ENCODE peak calls at places on chromosomes 11 and 22, in five cellular contexts. One of them, this sample, is unnamed.

GRCh38 chr11:66022401-66023185 is 3.7 kb downstream of the CATSPER1 start:
- DNase-seq in NCI-H2081: peak
- DNase-seq in posterior cingulate gyrus: peak
- DNase-seq in brain microvascular endothelial cell: peak
- DNase-seq in NCI-H1436: peak
- DNase-seq in this sample: peak

GRCh38 chr22:41504397-41504796 is 35.5 kb downstream of the ACO2 start:
- DNase-seq in NCI-H2081: no peak
- DNase-seq in posterior cingulate gyrus: no peak
- DNase-seq in brain microvascular endothelial cell: peak
- DNase-seq in NCI-H1436: no peak
- DNase-seq in this sample: no peak

GRCh38 chr11:61949169-61950034 is 749 bp upstream of the BEST1 start:
- DNase-seq in NCI-H2081: peak
- DNase-seq in posterior cingulate gyrus: peak
- DNase-seq in brain microvascular endothelial cell: peak
- DNase-seq in NCI-H1436: peak
- DNase-seq in this sample: no peak

GRCh38 chr11:26191193-26191592 is 140.7 kb upstream of the ANO3 start:
- DNase-seq in NCI-H2081: no peak
- DNase-seq in posterior cingulate gyrus: no peak
- DNase-seq in brain microvascular endothelial cell: no peak
- DNase-seq in NCI-H1436: no peak
- DNase-seq in this sample: no peak

GRCh38 chr11:133742388-133742787 is 102.9 kb downstream of the SPATA19 start:
- DNase-seq in NCI-H2081: no peak
- DNase-seq in posterior cingulate gyrus: no peak
- DNase-seq in brain microvascular endothelial cell: no peak
- DNase-seq in NCI-H1436: no peak
- DNase-seq in this sample: no peak

GRCh38 chr11:108857382-108857781 is 192.5 kb downstream of the DDX10 start:
- DNase-seq in NCI-H2081: peak
- DNase-seq in posterior cingulate gyrus: no peak
- DNase-seq in brain microvascular endothelial cell: no peak
- DNase-seq in NCI-H1436: no peak
- DNase-seq in this sample: no peak

GRCh38 chr11:12693485-12694181 is 19.4 kb downstream of the TEAD1 start:
- DNase-seq in NCI-H2081: peak
- DNase-seq in posterior cingulate gyrus: no peak
- DNase-seq in brain microvascular endothelial cell: peak
- DNase-seq in NCI-H1436: no peak
- DNase-seq in this sample: no peak

GRCh38 chr22:40203568-40203967 is 25.8 kb downstream of the TNRC6B start:
- DNase-seq in NCI-H2081: peak
- DNase-seq in posterior cingulate gyrus: no peak
- DNase-seq in brain microvascular endothelial cell: no peak
- DNase-seq in NCI-H1436: no peak
- DNase-seq in this sample: no peak

GRCh38 chr11:9947231-9947864 is 283.5 kb downstream of the SWAP70 start:
- DNase-seq in NCI-H2081: no peak
- DNase-seq in posterior cingulate gyrus: no peak
- DNase-seq in brain microvascular endothelial cell: no peak
- DNase-seq in NCI-H1436: no peak
- DNase-seq in this sample: no peak

GRCh38 chr11:35792148-35792845 is 129.7 kb downstream of the TRIM44 start:
- DNase-seq in NCI-H2081: peak
- DNase-seq in posterior cingulate gyrus: no peak
- DNase-seq in brain microvascular endothelial cell: no peak
- DNase-seq in NCI-H1436: no peak
- DNase-seq in this sample: no peak

GRCh38 chr22:48840112-48840949 is 987.3 kb downstream of the BRD1 start:
- DNase-seq in NCI-H2081: no peak
- DNase-seq in posterior cingulate gyrus: no peak
- DNase-seq in brain microvascular endothelial cell: no peak
- DNase-seq in NCI-H1436: no peak
- DNase-seq in this sample: no peak

GRCh38 chr11:124069429-124070401 is 28.6 kb upstream of the OR10G7 start:
- DNase-seq in NCI-H2081: peak
- DNase-seq in posterior cingulate gyrus: peak
- DNase-seq in brain microvascular endothelial cell: peak
- DNase-seq in NCI-H1436: no peak
- DNase-seq in this sample: peak

GRCh38 chr22:34508797-34509196 is 557.2 kb upstream of the ISX start:
- DNase-seq in NCI-H2081: no peak
- DNase-seq in posterior cingulate gyrus: no peak
- DNase-seq in brain microvascular endothelial cell: no peak
- DNase-seq in NCI-H1436: no peak
- DNase-seq in this sample: no peak